ENCODE peak calls at places on chromosomes 12 and 14, in eight cellular contexts. One of them, this sample, is unnamed.

GRCh38 chr12:123056053-123056452 is 75.6 kb downstream of the ARL6IP4 start:
- DNase-seq in Calu3: peak
- DNase-seq in AG20443: no peak
- DNase-seq in upper lobe of right lung: no peak
- DNase-seq in left cardiac atrium: no peak
- DNase-seq in suprapubic skin: no peak
- DNase-seq in activated CD4-positive, alpha-beta T cell treated with anti-CD3 and anti-CD28 coated beads, Interleukin-2, amount 50 U/mL, for 1 hour: no peak
- DNase-seq in HS-27A: no peak
- DNase-seq in this sample: no peak

GRCh38 chr12:60195483-60195882 is 599.7 kb downstream of the SLC16A7 start:
- DNase-seq in Calu3: no peak
- DNase-seq in activated CD4-positive, alpha-beta T cell treated with anti-CD3 and anti-CD28 coated beads, Interleukin-2, amount 50 U/mL, for 1 hour: no peak
- DNase-seq in left cardiac atrium: no peak
- DNase-seq in suprapubic skin: no peak
- DNase-seq in AG20443: no peak
- DNase-seq in HS-27A: no peak
- DNase-seq in upper lobe of right lung: no peak
- DNase-seq in this sample: no peak

GRCh38 chr12:45729233-45730115 is at the start of gene ARID2:
- DNase-seq in suprapubic skin: peak
- DNase-seq in upper lobe of right lung: peak
- DNase-seq in left cardiac atrium: peak
- DNase-seq in activated CD4-positive, alpha-beta T cell treated with anti-CD3 and anti-CD28 coated beads, Interleukin-2, amount 50 U/mL, for 1 hour: peak
- DNase-seq in AG20443: peak
- DNase-seq in HS-27A: peak
- DNase-seq in Calu3: peak
- DNase-seq in this sample: peak

GRCh38 chr12:102462803-102463499 is 17.4 kb downstream of the IGF1 start:
- DNase-seq in activated CD4-positive, alpha-beta T cell treated with anti-CD3 and anti-CD28 coated beads, Interleukin-2, amount 50 U/mL, for 1 hour: no peak
- DNase-seq in left cardiac atrium: no peak
- DNase-seq in AG20443: peak
- DNase-seq in Calu3: no peak
- DNase-seq in suprapubic skin: no peak
- DNase-seq in HS-27A: no peak
- DNase-seq in upper lobe of right lung: no peak
- DNase-seq in this sample: no peak

GRCh38 chr12:66550626-66551025 is 128.2 kb downstream of the GRIP1 start:
- DNase-seq in AG20443: no peak
- DNase-seq in HS-27A: no peak
- DNase-seq in upper lobe of right lung: no peak
- DNase-seq in left cardiac atrium: no peak
- DNase-seq in activated CD4-positive, alpha-beta T cell treated with anti-CD3 and anti-CD28 coated beads, Interleukin-2, amount 50 U/mL, for 1 hour: no peak
- DNase-seq in suprapubic skin: no peak
- DNase-seq in Calu3: no peak
- DNase-seq in this sample: no peak

GRCh38 chr12:31783996-31784645 is 55.3 kb upstream of the AMN1 start:
- DNase-seq in HS-27A: no peak
- DNase-seq in AG20443: no peak
- DNase-seq in left cardiac atrium: no peak
- DNase-seq in upper lobe of right lung: no peak
- DNase-seq in activated CD4-positive, alpha-beta T cell treated with anti-CD3 and anti-CD28 coated beads, Interleukin-2, amount 50 U/mL, for 1 hour: no peak
- DNase-seq in suprapubic skin: no peak
- DNase-seq in Calu3: no peak
- DNase-seq in this sample: no peak

GRCh38 chr12:32198555-32198954 is 91.9 kb downstream of the BICD1 start:
- DNase-seq in Calu3: no peak
- DNase-seq in suprapubic skin: no peak
- DNase-seq in left cardiac atrium: no peak
- DNase-seq in activated CD4-positive, alpha-beta T cell treated with anti-CD3 and anti-CD28 coated beads, Interleukin-2, amount 50 U/mL, for 1 hour: no peak
- DNase-seq in AG20443: no peak
- DNase-seq in upper lobe of right lung: no peak
- DNase-seq in HS-27A: peak
- DNase-seq in this sample: no peak

GRCh38 chr14:102499401-102500189 is 10.0 kb downstream of the ANKRD9 start:
- DNase-seq in upper lobe of right lung: peak
- DNase-seq in activated CD4-positive, alpha-beta T cell treated with anti-CD3 and anti-CD28 coated beads, Interleukin-2, amount 50 U/mL, for 1 hour: no peak
- DNase-seq in AG20443: no peak
- DNase-seq in suprapubic skin: no peak
- DNase-seq in HS-27A: no peak
- DNase-seq in left cardiac atrium: peak
- DNase-seq in Calu3: no peak
- DNase-seq in this sample: peak

GRCh38 chr12:72191761-72192160 is 80.4 kb upstream of the TRHDE start:
- DNase-seq in HS-27A: no peak
- DNase-seq in left cardiac atrium: no peak
- DNase-seq in upper lobe of right lung: no peak
- DNase-seq in AG20443: no peak
- DNase-seq in activated CD4-positive, alpha-beta T cell treated with anti-CD3 and anti-CD28 coated beads, Interleukin-2, amount 50 U/mL, for 1 hour: no peak
- DNase-seq in Calu3: no peak
- DNase-seq in suprapubic skin: no peak
- DNase-seq in this sample: no peak

This sample was measured in RWPE2.